ENCODE peak calls at places on chromosomes 7 and 10, in seven cellular contexts. S is A549, I is IMR-90, R is GM12878, Z is HepG2, N is H1, B is K562. T is an unnamed sample.

GRCh38 chr10:106038246-106038645 is 1126.3 kb downstream of the SORCS1 start:
- DNase-seq in S (no peak), I (no peak), R (no peak), Z (no peak), N (no peak), B (no peak), T (no peak)

GRCh38 chr10:97854735-97855134 is 5.1 kb downstream of the GOLGA7B start:
- DNase-seq in S (no peak), I (no peak), R (no peak), Z (no peak), N (no peak), B (no peak), T (no peak)

GRCh38 chr7:25427721-25428120 is 199.4 kb upstream of the NPVF start:
- DNase-seq in S (no peak), I (no peak), R (no peak), Z (no peak), N (no peak), B (no peak), T (no peak)

GRCh38 chr10:104036518-104037260 is 49.0 kb downstream of the COL17A1 start:
- DNase-seq in S (no peak), I (no peak), R (no peak), Z (no peak), N (no peak), B (no peak), T (no peak)

GRCh38 chr10:35872666-35873065 is 230.6 kb upstream of the FZD8 start:
- DNase-seq in S (no peak), I (no peak), R (no peak), Z (no peak), N (no peak), B (no peak), T (no peak)

GRCh38 chr7:150610193-150610592 is 22.0 kb downstream of the GIMAP6 start:
- DNase-seq in S (no peak), I (no peak), R (no peak), Z (no peak), N (no peak), B (no peak), T (no peak)

GRCh38 chr7:72444023-72444776 is 32.1 kb upstream of the CALN1 start:
- DNase-seq in S (no peak), I (no peak), R (no peak), Z (peak), N (no peak), B (no peak), T (no peak)

GRCh38 chr7:2212906-2213305 is 19.8 kb downstream of the MAD1L1 start:
- DNase-seq in S (no peak), I (no peak), R (no peak), Z (no peak), N (no peak), B (no peak), T (no peak)

GRCh38 chr10:68666280-68666760 is 54.7 kb upstream of the CCAR1 start:
- DNase-seq in S (no peak), I (peak), R (no peak), Z (no peak), N (no peak), B (no peak), T (no peak)

GRCh38 chr10:102289840-102290239 is 44.5 kb downstream of the GBF1 start:
- DNase-seq in S (no peak), I (no peak), R (no peak), Z (no peak), N (no peak), B (no peak), T (no peak)

GRCh38 chr7:20408467-20408826 is 77.7 kb downstream of the ITGB8 start:
- DNase-seq in S (no peak), I (peak), R (no peak), Z (no peak), N (no peak), B (no peak), T (no peak)

GRCh38 chr7:31121641-31122040 is 69.5 kb downstream of the ADCYAP1R1 start:
- DNase-seq in S (no peak), I (no peak), R (no peak), Z (no peak), N (no peak), B (no peak), T (no peak)

GRCh38 chr10:3935933-3936359 is 150.9 kb upstream of the KLF6 start:
- DNase-seq in S (no peak), I (no peak), R (no peak), Z (no peak), N (no peak), B (no peak), T (no peak)

GRCh38 chr7:55133630-55134392 is 115.0 kb downstream of the EGFR start:
- DNase-seq in S (peak), I (peak), R (no peak), Z (peak), N (no peak), B (peak), T (peak)

GRCh38 chr10:110411047-110411410 is 86.7 kb upstream of the DUSP5 start:
- DNase-seq in S (peak), I (peak), R (no peak), Z (no peak), N (no peak), B (no peak), T (peak)

GRCh38 chr10:69087600-69088470 is at the start of gene SRGN:
- DNase-seq in S (peak), I (peak), R (peak), Z (no peak), N (no peak), B (peak), T (no peak)

GRCh38 chr10:75528392-75528791 is 97.0 kb downstream of the LRMDA start:
- DNase-seq in S (no peak), I (no peak), R (no peak), Z (no peak), N (no peak), B (no peak), T (no peak)

GRCh38 chr10:121926669-121927360 is 1.0 kb downstream of the ATE1 start:
- DNase-seq in S (peak), I (no peak), R (no peak), Z (no peak), N (no peak), B (peak), T (no peak)

GRCh38 chr10:6207658-6208057 is 4.9 kb downstream of the PFKFB3 start:
- DNase-seq in S (peak), I (no peak), R (no peak), Z (no peak), N (no peak), B (no peak), T (no peak)

GRCh38 chr10:97020452-97021400 is 165.0 kb downstream of the SLIT1 start:
- DNase-seq in S (no peak), I (no peak), R (no peak), Z (no peak), N (no peak), B (no peak), T (no peak)

GRCh38 chr10:122152544-122152943 is 118.6 kb upstream of the BTBD16 start:
- DNase-seq in S (no peak), I (peak), R (no peak), Z (no peak), N (no peak), B (no peak), T (no peak)

GRCh38 chr7:130901209-130901783 is 167.3 kb upstream of the KLF14 start:
- DNase-seq in S (peak), I (peak), R (no peak), Z (no peak), N (no peak), B (peak), T (peak)

GRCh38 chr10:62817120-62817762 is 1.1 kb upstream of the EGR2 start:
- DNase-seq in S (peak), I (peak), R (no peak), Z (no peak), N (no peak), B (peak), T (no peak)

DNA sequence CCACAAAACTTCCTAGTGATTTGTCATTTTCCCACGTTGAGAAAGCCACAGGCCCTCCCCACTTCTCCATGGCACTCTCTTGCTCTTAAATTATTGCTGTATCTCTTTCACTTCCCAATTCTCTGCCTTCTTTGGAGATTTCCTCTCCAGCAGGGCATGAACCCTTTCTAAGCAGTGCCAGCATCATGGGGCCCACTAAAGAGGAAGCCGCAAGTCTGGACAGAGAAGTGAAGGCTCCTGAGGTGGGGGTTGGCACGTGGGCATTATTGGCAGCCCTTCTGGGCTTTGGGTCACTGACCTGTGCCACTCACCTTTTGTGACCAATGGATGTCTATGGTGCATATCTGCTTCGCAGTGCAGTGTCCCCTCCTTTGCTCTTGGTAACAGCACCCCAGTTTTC is 97.7 kb upstream of the TCF7L2 start:
- DNase-seq in S (no peak), I (no peak), R (no peak), Z (no peak), N (no peak), B (no peak), T (no peak)
- TF ChIP-seq RAD21 in S (no peak), I (no peak), R (no peak), Z (no peak), N (no peak), B (no peak), T (no peak)

DNA sequence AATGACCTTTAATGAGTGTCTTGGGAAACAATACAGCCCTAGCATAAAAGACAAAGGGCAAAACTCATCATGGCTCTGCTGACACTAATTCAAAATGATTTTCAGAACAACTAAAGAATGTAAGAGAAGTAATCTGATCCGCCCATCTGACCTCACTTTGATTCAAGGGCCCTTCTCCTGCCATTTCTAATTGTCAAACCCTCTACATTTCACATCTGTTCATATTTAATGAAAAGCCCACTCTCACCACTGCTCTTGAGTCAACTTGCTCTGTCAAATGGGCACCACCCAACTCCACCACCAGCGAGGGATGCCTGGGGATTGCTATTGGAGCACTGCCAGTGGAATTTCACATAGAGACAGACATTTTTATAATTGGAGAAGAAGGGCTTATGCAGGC is 639.2 kb downstream of the KCNMA1 start:
- DNase-seq in S (no peak), I (no peak), R (no peak), Z (no peak), N (no peak), B (no peak), T (no peak)
- TF ChIP-seq POLR2A in S (no peak), I (no peak), R (no peak), Z (no peak), N (no peak), B (no peak), T (no peak)

GRCh38 chr10:72754275-72755032 is 62.5 kb downstream of the MCU start:
- DNase-seq in S (no peak), I (no peak), R (no peak), Z (no peak), N (no peak), B (no peak), T (no peak)

GRCh38 chr10:72757712-72758111 is 65.8 kb downstream of the MCU start:
- DNase-seq in S (no peak), I (no peak), R (no peak), Z (no peak), N (no peak), B (no peak), T (no peak)

GRCh38 chr10:72756674-72757385 is 64.9 kb downstream of the MCU start:
- DNase-seq in S (no peak), I (peak), R (no peak), Z (no peak), N (peak), B (no peak), T (no peak)

GRCh38 chr10:72759584-72759983 is 67.6 kb downstream of the MCU start:
- DNase-seq in S (no peak), I (no peak), R (no peak), Z (no peak), N (no peak), B (peak), T (no peak)

DNA sequence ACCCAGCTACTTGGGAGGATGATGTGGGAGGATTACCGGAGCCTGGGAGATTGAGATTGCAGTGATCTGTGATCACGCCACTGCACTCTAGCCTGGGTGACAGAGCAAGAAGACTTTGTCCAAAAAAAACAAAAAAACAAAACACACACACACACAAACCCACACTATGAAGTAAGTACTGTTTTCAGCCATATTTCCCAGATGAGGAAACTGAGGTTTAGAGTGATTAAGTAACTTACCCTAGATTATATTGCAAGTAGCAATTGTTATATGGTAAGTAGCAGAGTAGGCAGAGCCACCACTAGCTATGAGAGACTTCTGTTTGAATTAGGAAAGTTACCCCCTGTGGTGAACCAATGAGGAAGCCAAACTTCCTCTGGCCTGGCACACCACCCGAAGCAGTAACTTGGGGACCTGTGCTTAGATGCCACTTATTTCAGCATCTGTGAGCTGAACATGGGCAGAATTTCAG is 61.9 kb downstream of the MCU start:
- DNase-seq in S (no peak), I (no peak), R (no peak), Z (no peak), N (no peak), B (peak), T (no peak)
- TF ChIP-seq RAD21 in S (no peak), I (no peak), R (no peak), Z (no peak), N (no peak), B (no peak), T (no peak)

DNA sequence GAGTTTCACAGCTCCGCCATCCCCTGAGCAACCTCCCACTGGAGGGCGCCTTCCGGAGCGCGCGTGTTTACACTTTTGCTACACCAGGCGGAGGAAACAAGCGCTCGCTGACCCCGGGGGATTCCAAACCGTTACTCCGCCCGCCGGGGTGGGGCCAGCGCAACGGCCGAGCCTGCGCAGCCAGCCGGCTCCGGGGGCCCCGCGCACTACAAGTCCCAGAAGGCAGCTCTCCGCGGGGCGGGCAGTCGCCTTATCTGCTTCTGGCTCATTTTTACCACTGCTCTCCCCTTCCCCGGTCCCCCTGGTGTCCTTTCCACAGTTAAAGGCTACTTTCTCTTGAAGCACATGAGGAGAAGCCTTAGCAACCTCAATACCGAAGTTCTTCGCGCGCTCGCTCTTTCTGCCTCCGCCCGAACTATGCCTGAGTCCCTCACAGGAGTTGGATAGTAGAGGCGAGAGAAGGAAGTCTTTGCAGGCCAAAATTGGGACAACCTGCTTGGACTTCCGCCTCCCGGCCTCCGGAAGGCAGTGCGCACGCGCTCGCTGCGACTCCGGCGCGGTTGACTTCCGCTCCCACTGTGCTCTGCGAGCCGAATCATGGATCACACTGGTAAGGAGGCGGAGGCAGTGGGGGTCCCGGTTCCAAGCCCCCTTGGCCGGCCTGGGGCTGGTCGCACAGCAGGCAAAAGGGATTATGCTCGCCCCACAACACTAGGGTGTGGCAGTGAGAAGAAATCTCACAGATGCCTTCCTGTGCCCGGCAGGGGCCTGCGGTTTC is at the start of gene CBLL1:
- DNase-seq in S (peak), I (peak), R (peak), Z (peak), N (peak), B (peak), T (peak)
- TF ChIP-seq POLR2A in S (peak), I (peak), R (peak), Z (peak), N (no peak), B (peak), T (peak)

GRCh38 chr10:78476156-78476555 is 442.5 kb downstream of the RPS24 start:
- DNase-seq in S (no peak), I (no peak), R (no peak), Z (no peak), N (no peak), B (no peak), T (no peak)
- TF ChIP-seq RAD21 in S (no peak), I (no peak), R (no peak), Z (no peak), N (no peak), B (no peak), T (no peak)

GRCh38 chr7:23476286-23477169 is 6.2 kb upstream of the IGF2BP3 start:
- DNase-seq in S (no peak), I (no peak), R (no peak), Z (no peak), N (no peak), B (peak), T (no peak)
- TF ChIP-seq POLR2A in S (no peak), I (no peak), R (no peak), Z (peak), N (no peak), B (peak), T (peak)

GRCh38 chr7:18508441-18509427 is 13.2 kb downstream of the HDAC9 start:
- DNase-seq in S (peak), I (peak), R (no peak), Z (peak), N (no peak), B (peak), T (peak)

GRCh38 chr7:18503068-18503859 is 7.7 kb downstream of the HDAC9 start:
- DNase-seq in S (no peak), I (no peak), R (no peak), Z (no peak), N (no peak), B (no peak), T (no peak)

GRCh38 chr7:18504965-18505364 is 9.4 kb downstream of the HDAC9 start:
- DNase-seq in S (no peak), I (no peak), R (no peak), Z (no peak), N (no peak), B (no peak), T (no peak)

GRCh38 chr7:18509491-18509890 is 13.9 kb downstream of the HDAC9 start:
- DNase-seq in S (no peak), I (peak), R (no peak), Z (no peak), N (no peak), B (no peak), T (no peak)

GRCh38 chr7:18505870-18506460 is 10.4 kb downstream of the HDAC9 start:
- DNase-seq in S (no peak), I (peak), R (no peak), Z (no peak), N (no peak), B (no peak), T (no peak)
- TF ChIP-seq RAD21 in S (no peak), I (peak), R (no peak), Z (no peak), N (no peak), B (no peak), T (no peak)

GRCh38 chr7:4690953-4691856 is 9.1 kb downstream of the FOXK1 start:
- DNase-seq in S (no peak), I (no peak), R (no peak), Z (no peak), N (no peak), B (no peak), T (no peak)

GRCh38 chr7:4693152-4693551 is 11.1 kb downstream of the FOXK1 start:
- DNase-seq in S (no peak), I (no peak), R (no peak), Z (no peak), N (no peak), B (no peak), T (no peak)

GRCh38 chr7:4692055-4692454 is 10.0 kb downstream of the FOXK1 start:
- DNase-seq in S (no peak), I (no peak), R (no peak), Z (no peak), N (no peak), B (no peak), T (no peak)

GRCh38 chr7:4693749-4694148 is 11.7 kb downstream of the FOXK1 start:
- DNase-seq in S (no peak), I (no peak), R (no peak), Z (no peak), N (no peak), B (no peak), T (no peak)

DNA sequence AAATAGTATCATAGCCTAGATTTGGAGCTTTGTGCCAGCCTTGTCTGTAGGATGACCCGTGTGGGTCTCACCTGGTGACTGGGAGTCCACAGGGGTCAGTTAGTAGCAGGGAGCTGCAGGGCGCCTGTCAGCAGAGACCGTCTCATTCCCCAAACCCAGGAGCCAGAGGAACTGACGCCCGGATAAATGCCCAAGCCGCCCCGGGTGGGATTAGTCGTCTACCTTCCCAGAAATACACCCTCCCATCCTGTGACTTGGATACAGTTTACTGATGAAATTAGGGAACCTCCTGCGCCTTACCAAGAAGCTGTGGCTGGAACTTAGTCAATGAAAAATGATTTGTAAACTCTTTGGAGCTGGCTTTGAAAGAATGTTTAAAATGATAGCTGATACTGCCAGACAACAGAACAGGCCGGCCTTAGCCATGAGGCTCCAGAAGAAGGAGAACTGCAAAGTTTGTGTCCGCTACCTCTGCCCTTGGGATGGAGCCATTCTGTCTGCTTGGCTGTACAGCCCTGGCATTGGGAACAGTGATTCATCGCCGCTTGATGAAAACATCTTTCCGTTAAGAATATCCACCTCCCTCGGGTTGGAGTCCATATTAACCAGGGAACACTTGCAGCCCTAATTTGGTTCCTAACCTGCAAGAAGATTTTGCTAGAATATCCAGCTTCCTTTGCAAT is 12.7 kb downstream of the FOXK1 start:
- DNase-seq in S (no peak), I (peak), R (no peak), Z (no peak), N (no peak), B (no peak), T (no peak)
- TF ChIP-seq POLR2A in S (no peak), I (peak), R (no peak), Z (no peak), N (no peak), B (no peak), T (no peak)

T was measured in HCT116.